ENCODE peak calls at places on chromosomes 4 and X, in five cellular contexts. One of them, this sample, is unnamed.

GRCh38 chr4:538542-539142 is 37.5 kb downstream of the TMEM271 start:
- DNase-seq in GM10248: no peak
- DNase-seq in foreskin fibroblast: no peak
- DNase-seq in bronchial epithelial cell: no peak
- DNase-seq in body of pancreas: no peak
- DNase-seq in this sample: no peak

GRCh38 chr4:128676095-128676494 is 133.4 kb upstream of the JADE1 start:
- DNase-seq in GM10248: no peak
- DNase-seq in foreskin fibroblast: no peak
- DNase-seq in bronchial epithelial cell: no peak
- DNase-seq in body of pancreas: no peak
- DNase-seq in this sample: no peak

GRCh38 chrX:78555401-78555980 is 103.6 kb downstream of the RTL3 start:
- DNase-seq in GM10248: peak; percentile 5
- DNase-seq in foreskin fibroblast: no peak
- DNase-seq in bronchial epithelial cell: no peak
- DNase-seq in body of pancreas: no peak
- DNase-seq in this sample: no peak

GRCh38 chr4:11698846-11699590 is 270.3 kb upstream of the HS3ST1 start:
- DNase-seq in GM10248: no peak
- DNase-seq in foreskin fibroblast: peak; percentile 37
- DNase-seq in bronchial epithelial cell: peak; percentile 98
- DNase-seq in body of pancreas: no peak
- DNase-seq in this sample: no peak

GRCh38 chr4:48138511-48138910 is 4.5 kb upstream of the TXK start:
- DNase-seq in GM10248: no peak
- DNase-seq in foreskin fibroblast: no peak
- DNase-seq in bronchial epithelial cell: no peak
- DNase-seq in body of pancreas: no peak
- DNase-seq in this sample: no peak

GRCh38 chrX:38798956-38799355 is 2.3 kb upstream of the MID1IP1 start:
- DNase-seq in GM10248: no peak
- DNase-seq in foreskin fibroblast: peak; percentile 66
- DNase-seq in bronchial epithelial cell: peak; percentile 67
- DNase-seq in body of pancreas: no peak
- DNase-seq in this sample: no peak

GRCh38 chr4:181219783-181220416 is 1023.3 kb upstream of the TENM3 start:
- DNase-seq in GM10248: no peak
- DNase-seq in foreskin fibroblast: no peak
- DNase-seq in bronchial epithelial cell: peak; percentile 34
- DNase-seq in body of pancreas: no peak
- DNase-seq in this sample: no peak

GRCh38 chrX:11406109-11406755 is 113.0 kb downstream of the AMELX start:
- DNase-seq in GM10248: no peak
- DNase-seq in foreskin fibroblast: no peak
- DNase-seq in bronchial epithelial cell: no peak
- DNase-seq in body of pancreas: no peak
- DNase-seq in this sample: no peak

GRCh38 chr4:176769519-176769918 is 23.2 kb downstream of the VEGFC start:
- DNase-seq in GM10248: no peak
- DNase-seq in foreskin fibroblast: peak; percentile 88
- DNase-seq in bronchial epithelial cell: peak; percentile 97
- DNase-seq in body of pancreas: no peak
- DNase-seq in this sample: no peak

GRCh38 chr4:168551945-168552695 is 55.3 kb downstream of the PALLD start:
- DNase-seq in GM10248: no peak
- DNase-seq in foreskin fibroblast: no peak
- DNase-seq in bronchial epithelial cell: no peak
- DNase-seq in body of pancreas: no peak
- DNase-seq in this sample: no peak

GRCh38 chr4:140296871-140297570 is 76.4 kb upstream of the SCOC start:
- DNase-seq in GM10248: no peak
- DNase-seq in foreskin fibroblast: no peak
- DNase-seq in bronchial epithelial cell: peak; percentile 68
- DNase-seq in body of pancreas: peak; percentile 18
- DNase-seq in this sample: no peak

GRCh38 chr4:23068756-23069155 is 376.0 kb downstream of the GBA3 start:
- DNase-seq in GM10248: no peak
- DNase-seq in foreskin fibroblast: no peak
- DNase-seq in bronchial epithelial cell: no peak
- DNase-seq in body of pancreas: no peak
- DNase-seq in this sample: no peak

GRCh38 chr4:37648084-37648817 is 37.9 kb downstream of the RELL1 start:
- DNase-seq in GM10248: no peak
- DNase-seq in foreskin fibroblast: peak; percentile 94
- DNase-seq in bronchial epithelial cell: peak; percentile 94
- DNase-seq in body of pancreas: peak; percentile 88
- DNase-seq in this sample: peak; percentile 28

GRCh38 chrX:34638116-34638515 is 19.0 kb downstream of the TMEM47 start:
- DNase-seq in GM10248: no peak
- DNase-seq in foreskin fibroblast: no peak
- DNase-seq in bronchial epithelial cell: peak; percentile 16
- DNase-seq in body of pancreas: peak; percentile 16
- DNase-seq in this sample: no peak

GRCh38 chr4:72567821-72568620 is 1.0 kb downstream of the ADAMTS3 start:
- DNase-seq in GM10248: peak; percentile 18
- DNase-seq in foreskin fibroblast: peak; percentile 66
- DNase-seq in bronchial epithelial cell: peak; percentile 73
- DNase-seq in body of pancreas: peak; percentile 78
- DNase-seq in this sample: peak; percentile 50

GRCh38 chr4:189177130-189177529 is 763.5 kb upstream of the FRG1 start:
- DNase-seq in GM10248: no peak
- DNase-seq in foreskin fibroblast: no peak
- DNase-seq in bronchial epithelial cell: peak; percentile 61
- DNase-seq in body of pancreas: no peak
- DNase-seq in this sample: no peak

GRCh38 chr4:85151349-85151748 is 184.9 kb upstream of the WDFY3 start:
- DNase-seq in GM10248: no peak
- DNase-seq in foreskin fibroblast: no peak
- DNase-seq in bronchial epithelial cell: no peak
- DNase-seq in body of pancreas: no peak
- DNase-seq in this sample: no peak

GRCh38 chrX:152923599-152923998 is 25.7 kb downstream of the ZNF185 start:
- DNase-seq in GM10248: no peak
- DNase-seq in foreskin fibroblast: no peak
- DNase-seq in bronchial epithelial cell: no peak
- DNase-seq in body of pancreas: no peak
- DNase-seq in this sample: no peak

GRCh38 chr4:40908297-40908696 is 158.5 kb downstream of the NSUN7 start:
- DNase-seq in GM10248: no peak
- DNase-seq in foreskin fibroblast: no peak
- DNase-seq in bronchial epithelial cell: peak; percentile 43
- DNase-seq in body of pancreas: no peak
- DNase-seq in this sample: no peak

GRCh38 chr4:141331534-141332358 is 111.1 kb downstream of the ZNF330 start:
- DNase-seq in GM10248: no peak
- DNase-seq in foreskin fibroblast: no peak
- DNase-seq in bronchial epithelial cell: no peak
- DNase-seq in body of pancreas: no peak
- DNase-seq in this sample: no peak

GRCh38 chr4:140103676-140104075 is 50.3 kb downstream of the MAML3 start:
- DNase-seq in GM10248: no peak
- DNase-seq in foreskin fibroblast: no peak
- DNase-seq in bronchial epithelial cell: peak; percentile 71
- DNase-seq in body of pancreas: no peak
- DNase-seq in this sample: no peak

GRCh38 chrX:134908235-134908834 is 82.5 kb upstream of the SMIM10 start:
- DNase-seq in GM10248: no peak
- DNase-seq in foreskin fibroblast: peak; percentile 51
- DNase-seq in bronchial epithelial cell: no peak
- DNase-seq in body of pancreas: no peak
- DNase-seq in this sample: no peak

GRCh38 chrX:132046533-132046932 is 23.4 kb downstream of the STK26 start:
- DNase-seq in GM10248: no peak
- DNase-seq in foreskin fibroblast: no peak
- DNase-seq in bronchial epithelial cell: no peak
- DNase-seq in body of pancreas: no peak
- DNase-seq in this sample: no peak

GRCh38 chr4:40721730-40722171 is 28.0 kb upstream of the NSUN7 start:
- DNase-seq in GM10248: no peak
- DNase-seq in foreskin fibroblast: no peak
- DNase-seq in bronchial epithelial cell: peak; percentile 72
- DNase-seq in body of pancreas: no peak
- DNase-seq in this sample: no peak

GRCh38 chrX:1072637-1073377 is 139.6 kb downstream of the CRLF2 start:
- DNase-seq in GM10248: no peak
- DNase-seq in foreskin fibroblast: no peak
- DNase-seq in bronchial epithelial cell: no peak
- DNase-seq in body of pancreas: no peak
- DNase-seq in this sample: no peak

GRCh38 chr4:32148120-32148666 is 1428.0 kb downstream of the PCDH7 start:
- DNase-seq in GM10248: no peak
- DNase-seq in foreskin fibroblast: no peak
- DNase-seq in bronchial epithelial cell: peak; percentile 43
- DNase-seq in body of pancreas: no peak
- DNase-seq in this sample: no peak

GRCh38 chr4:38381788-38382187 is 282.2 kb upstream of the KLF3 start:
- DNase-seq in GM10248: no peak
- DNase-seq in foreskin fibroblast: no peak
- DNase-seq in bronchial epithelial cell: no peak
- DNase-seq in body of pancreas: peak; percentile 25
- DNase-seq in this sample: no peak

GRCh38 chr4:2290974-2291704 is 29.2 kb upstream of the MXD4 start:
- DNase-seq in GM10248: peak; percentile 46
- DNase-seq in foreskin fibroblast: no peak
- DNase-seq in bronchial epithelial cell: no peak
- DNase-seq in body of pancreas: peak; percentile 21
- DNase-seq in this sample: no peak

GRCh38 chr4:77092832-77093800 is 17.3 kb upstream of the CCNI start:
- DNase-seq in GM10248: no peak
- DNase-seq in foreskin fibroblast: no peak
- DNase-seq in bronchial epithelial cell: peak; percentile 90
- DNase-seq in body of pancreas: no peak
- DNase-seq in this sample: no peak

GRCh38 chr4:99828477-99828876 is 11.8 kb downstream of the DAPP1 start:
- DNase-seq in GM10248: no peak
- DNase-seq in foreskin fibroblast: no peak
- DNase-seq in bronchial epithelial cell: peak; percentile 39
- DNase-seq in body of pancreas: no peak
- DNase-seq in this sample: no peak

GRCh38 chr4:57119054-57119651 is 9.0 kb upstream of the IGFBP7 start:
- DNase-seq in GM10248: no peak
- DNase-seq in foreskin fibroblast: peak; percentile 88
- DNase-seq in bronchial epithelial cell: peak; percentile 82
- DNase-seq in body of pancreas: peak; percentile 40
- DNase-seq in this sample: no peak

DNA sequence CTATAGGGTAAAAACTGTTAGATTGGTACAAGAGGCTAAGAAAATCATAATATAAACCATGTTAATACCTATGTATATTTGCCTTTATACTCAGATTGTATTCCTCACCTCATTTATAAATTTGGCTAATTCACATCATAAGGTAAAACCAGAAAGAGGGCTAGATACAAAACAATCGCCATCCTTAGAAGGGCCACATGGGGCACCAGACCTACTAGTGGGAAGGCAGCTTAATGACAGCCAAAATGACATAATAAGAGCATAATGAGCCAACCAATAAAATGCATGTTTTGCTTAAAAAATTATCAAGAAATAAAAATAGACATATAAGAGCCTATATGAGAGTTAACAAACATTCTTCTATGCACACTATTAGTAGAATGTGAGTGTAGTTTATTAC is 107.3 kb upstream of the PRDX4 start:
- DNase-seq in GM10248: no peak
- DNase-seq in foreskin fibroblast: no peak
- DNase-seq in bronchial epithelial cell: no peak
- DNase-seq in body of pancreas: no peak
- DNase-seq in this sample: no peak
- TF ChIP-seq CTCF in GM10248: no peak
- TF ChIP-seq CTCF in foreskin fibroblast: no peak
- TF ChIP-seq CTCF in bronchial epithelial cell: no peak
- TF ChIP-seq CTCF in body of pancreas: no peak
- TF ChIP-seq CTCF in this sample: no peak

GRCh38 chrX:136198678-136199243 is 51.4 kb downstream of the FHL1 start:
- DNase-seq in GM10248: no peak
- DNase-seq in foreskin fibroblast: no peak
- DNase-seq in bronchial epithelial cell: no peak
- DNase-seq in body of pancreas: no peak
- DNase-seq in this sample: no peak

GRCh38 chrX:136202889-136203288 is 48.3 kb downstream of the MAP7D3 start:
- DNase-seq in GM10248: no peak
- DNase-seq in foreskin fibroblast: no peak
- DNase-seq in bronchial epithelial cell: no peak
- DNase-seq in body of pancreas: no peak
- DNase-seq in this sample: no peak

GRCh38 chrX:136201601-136202000 is 49.6 kb downstream of the MAP7D3 start:
- DNase-seq in GM10248: no peak
- DNase-seq in foreskin fibroblast: no peak
- DNase-seq in bronchial epithelial cell: no peak
- DNase-seq in body of pancreas: no peak
- DNase-seq in this sample: no peak

GRCh38 chrX:136199365-136199764 is 51.8 kb downstream of the MAP7D3 start:
- DNase-seq in GM10248: no peak
- DNase-seq in foreskin fibroblast: no peak
- DNase-seq in bronchial epithelial cell: peak; percentile 72
- DNase-seq in body of pancreas: no peak
- DNase-seq in this sample: no peak

GRCh38 chrX:136200466-136200865 is 50.7 kb downstream of the MAP7D3 start:
- DNase-seq in GM10248: no peak
- DNase-seq in foreskin fibroblast: no peak
- DNase-seq in bronchial epithelial cell: no peak
- DNase-seq in body of pancreas: no peak
- DNase-seq in this sample: no peak
- TF ChIP-seq CTCF in GM10248: peak; percentile 2
- TF ChIP-seq CTCF in foreskin fibroblast: peak; percentile 33
- TF ChIP-seq CTCF in bronchial epithelial cell: peak; percentile 20
- TF ChIP-seq CTCF in body of pancreas: no peak
- TF ChIP-seq CTCF in this sample: no peak

GRCh38 chrX:68947882-68948605 is 119.2 kb downstream of the EFNB1 start:
- DNase-seq in GM10248: peak; percentile 2
- DNase-seq in foreskin fibroblast: peak; percentile 17
- DNase-seq in bronchial epithelial cell: no peak
- DNase-seq in body of pancreas: no peak
- DNase-seq in this sample: no peak

GRCh38 chrX:68942797-68943196 is 114.0 kb downstream of the EFNB1 start:
- DNase-seq in GM10248: no peak
- DNase-seq in foreskin fibroblast: no peak
- DNase-seq in bronchial epithelial cell: no peak
- DNase-seq in body of pancreas: no peak
- DNase-seq in this sample: no peak

GRCh38 chrX:68944211-68944610 is 115.4 kb downstream of the EFNB1 start:
- DNase-seq in GM10248: no peak
- DNase-seq in foreskin fibroblast: no peak
- DNase-seq in bronchial epithelial cell: no peak
- DNase-seq in body of pancreas: no peak
- DNase-seq in this sample: no peak

GRCh38 chrX:68945081-68945602 is 116.3 kb downstream of the EFNB1 start:
- DNase-seq in GM10248: no peak
- DNase-seq in foreskin fibroblast: no peak
- DNase-seq in bronchial epithelial cell: no peak
- DNase-seq in body of pancreas: no peak
- DNase-seq in this sample: no peak

GRCh38 chrX:68945603-68946228 is 116.9 kb downstream of the EFNB1 start:
- DNase-seq in GM10248: peak; percentile 3
- DNase-seq in foreskin fibroblast: peak; percentile 25
- DNase-seq in bronchial epithelial cell: peak; percentile 51
- DNase-seq in body of pancreas: no peak
- DNase-seq in this sample: no peak
- TF ChIP-seq CTCF in GM10248: no peak
- TF ChIP-seq CTCF in foreskin fibroblast: peak; percentile 12
- TF ChIP-seq CTCF in bronchial epithelial cell: peak; percentile 28
- TF ChIP-seq CTCF in body of pancreas: peak; percentile 3
- TF ChIP-seq CTCF in this sample: no peak

GRCh38 chr4:183721207-183722081 is 62.4 kb downstream of the TRAPPC11 start:
- DNase-seq in GM10248: peak; percentile 42
- DNase-seq in foreskin fibroblast: peak; percentile 23
- DNase-seq in bronchial epithelial cell: peak; percentile 12
- DNase-seq in body of pancreas: peak; percentile 83
- DNase-seq in this sample: no peak
- TF ChIP-seq CTCF in GM10248: peak; percentile 85
- TF ChIP-seq CTCF in foreskin fibroblast: peak; percentile 48
- TF ChIP-seq CTCF in bronchial epithelial cell: peak; percentile 43
- TF ChIP-seq CTCF in body of pancreas: peak; percentile 69
- TF ChIP-seq CTCF in this sample: no peak

This sample was measured in omental fat pad.